ENCODE peak calls at places on chromosomes 16 and 17, in seven cellular contexts. W is stomach, R is skeletal muscle cell, U is iris pigment epithelial cell, F is NCI-H1105, Z is cardiac fibroblast, E is AG04450. L is an unnamed sample.

GRCh38 chr16:72042157-72042660 is 12.1 kb upstream of the HP start:
- DNase-seq in W (no peak), Z (no peak), U (no peak), E (no peak), R (peak; percentile 27), F (no peak), L (no peak)

GRCh38 chr16:2082171-2082982 is 34.6 kb downstream of the TSC2 start:
- DNase-seq in E (no peak), F (no peak), Z (peak; percentile 41), R (no peak), W (peak; percentile 90), U (peak; percentile 32), L (no peak)

GRCh38 chr16:70687172-70687531 is 1.3 kb upstream of the MTSS2 start:
- DNase-seq in Z (no peak), F (no peak), W (no peak), E (no peak), R (no peak), U (no peak), L (no peak)

GRCh38 chr16:23171234-23171948 is 11.2 kb upstream of the SCNN1G start:
- DNase-seq in U (no peak), W (no peak), Z (peak; percentile 42), F (no peak), R (no peak), E (no peak), L (no peak)

GRCh38 chr16:58506241-58507194 is 6.6 kb downstream of the NDRG4 start:
- DNase-seq in R (no peak), Z (no peak), F (no peak), E (no peak), U (no peak), W (peak; percentile 24), L (no peak)

GRCh38 chr16:17304124-17304813 is 166.5 kb downstream of the XYLT1 start:
- DNase-seq in R (no peak), Z (no peak), F (no peak), E (no peak), U (no peak), W (peak; percentile 70), L (no peak)

GRCh38 chr16:59635674-59636073 is 901.6 kb upstream of the GOT2 start:
- DNase-seq in R (peak; percentile 26), U (peak; percentile 37), F (no peak), W (no peak), Z (peak; percentile 31), E (no peak), L (no peak)

GRCh38 chr16:89473136-89473712 is 17.1 kb downstream of the ANKRD11 start:
- DNase-seq in R (no peak), E (no peak), F (no peak), Z (no peak), W (no peak), U (no peak), L (no peak)

GRCh38 chr17:27832851-27833250 is 32.5 kb upstream of the NOS2 start:
- DNase-seq in E (no peak), U (no peak), W (no peak), F (no peak), R (no peak), Z (no peak), L (no peak)

GRCh38 chr17:68325961-68326360 is 34.7 kb downstream of the ARSG start:
- DNase-seq in U (no peak), R (no peak), F (no peak), Z (no peak), E (no peak), W (no peak), L (no peak)

GRCh38 chr16:84804326-84804725 is 15.5 kb upstream of the CRISPLD2 start:
- DNase-seq in Z (no peak), R (no peak), U (no peak), E (no peak), F (no peak), W (no peak), L (no peak)

GRCh38 chr17:79338589-79338988 is 264.0 kb downstream of the ENGASE start:
- DNase-seq in E (no peak), U (peak; percentile 8), F (no peak), R (no peak), Z (peak; percentile 27), W (no peak), L (no peak)

GRCh38 chr16:69660166-69660565 is 66.2 kb downstream of the NQO1 start:
- DNase-seq in R (no peak), Z (no peak), U (no peak), E (no peak), F (no peak), W (no peak), L (no peak)

GRCh38 chr17:62718420-62718819 is 89.7 kb downstream of the MARCHF10 start:
- DNase-seq in E (no peak), F (no peak), W (no peak), R (no peak), Z (peak; percentile 86), U (peak; percentile 92), L (no peak)

GRCh38 chr16:7025616-7026190 is 306.9 kb upstream of the RBFOX1 start:
- DNase-seq in Z (peak; percentile 27), W (peak; percentile 46), R (no peak), U (peak; percentile 18), E (no peak), F (peak; percentile 12), L (peak; percentile 29)

GRCh38 chr16:49748322-49748721 is 107.6 kb downstream of the ZNF423 start:
- DNase-seq in U (peak; percentile 13), E (no peak), F (peak; percentile 90), Z (peak; percentile 58), R (no peak), W (no peak), L (no peak)

GRCh38 chr16:12057276-12057675 is 80.7 kb downstream of the SNX29 start:
- DNase-seq in F (no peak), W (no peak), U (peak; percentile 88), Z (peak; percentile 58), E (no peak), R (peak; percentile 58), L (no peak)

GRCh38 chr16:57468346-57468745 is 5.9 kb downstream of the POLR2C start:
- DNase-seq in E (no peak), W (no peak), F (no peak), U (no peak), Z (no peak), R (no peak), L (no peak)

GRCh38 chr17:82320140-82320840 is 2.9 kb upstream of the CD7 start:
- DNase-seq in E (no peak), W (no peak), U (no peak), R (no peak), F (no peak), Z (no peak), L (no peak)

GRCh38 chr16:51151435-51151950 is 423 bp upstream of the SALL1 start:
- DNase-seq in U (peak; percentile 63), R (peak; percentile 60), F (peak; percentile 54), Z (peak; percentile 13), W (peak; percentile 39), E (no peak), L (no peak)

GRCh38 chr17:61202564-61202963 is 197.1 kb upstream of the TBX2 start:
- DNase-seq in F (no peak), E (peak; percentile 16), W (no peak), Z (peak; percentile 75), R (no peak), U (peak; percentile 70), L (no peak)

GRCh38 chr17:58809564-58809936 is 53.9 kb downstream of the PPM1E start:
- DNase-seq in R (no peak), U (no peak), F (no peak), Z (no peak), W (no peak), E (no peak), L (no peak)

GRCh38 chr17:58032691-58033415 is 25.8 kb upstream of the SRSF1 start:
- DNase-seq in Z (no peak), U (no peak), R (no peak), E (no peak), W (no peak), F (no peak), L (no peak)

GRCh38 chr16:7303014-7303676 is 29.5 kb upstream of the RBFOX1 start:
- DNase-seq in U (no peak), W (no peak), R (no peak), E (no peak), F (no peak), Z (no peak), L (no peak)

GRCh38 chr17:60087882-60088669 is 9.4 kb upstream of the HEATR6 start:
- DNase-seq in F (no peak), Z (peak; percentile 82), W (peak; percentile 42), R (no peak), E (no peak), U (peak; percentile 65), L (no peak)

GRCh38 chr17:77466140-77466539 is 325.4 kb downstream of the SEC14L1 start:
- DNase-seq in R (no peak), F (no peak), Z (no peak), E (no peak), W (no peak), U (no peak), L (no peak)

L was measured in GM20000.